ENCODE peak calls at places on chromosome 1, in ten cellular contexts. X, D, P, Z, S, B, F, G, L and I are unnamed samples.

GRCh38 chr1:152109231-152109997 is 5.8 kb downstream of the TCHH start:
- DNase-seq in X (no peak), D (no peak), P (no peak), Z (no peak), S (peak), B (no peak), F (no peak), G (no peak), L (no peak), I (no peak)

GRCh38 chr1:21651214-21652042 is 17.7 kb downstream of the RAP1GAP start:
- DNase-seq in X (no peak), D (no peak), P (peak), Z (no peak), S (no peak), B (peak), F (no peak), G (peak), L (peak), I (no peak)

GRCh38 chr1:222095606-222096475 is 354.0 kb upstream of the DUSP10 start:
- DNase-seq in X (peak), D (peak), P (peak), Z (peak), S (peak), B (peak), F (no peak), G (peak), L (peak), I (peak)

GRCh38 chr1:40653851-40654537 is 11.5 kb downstream of the RIMS3 start:
- DNase-seq in X (no peak), D (no peak), P (no peak), Z (no peak), S (no peak), B (no peak), F (no peak), G (no peak), L (peak), I (no peak)

GRCh38 chr1:160578175-160578693 is 1.1 kb downstream of the CD84 start:
- DNase-seq in X (no peak), D (no peak), P (no peak), Z (no peak), S (no peak), B (no peak), F (no peak), G (no peak), L (no peak), I (no peak)

GRCh38 chr1:213987422-213987875 is 324 bp upstream of the PROX1 start:
- DNase-seq in X (no peak), D (no peak), P (no peak), Z (no peak), S (peak), B (no peak), F (no peak), G (no peak), L (no peak), I (no peak)

GRCh38 chr1:66981679-66982078 is 56.9 kb downstream of the MIER1 start:
- DNase-seq in X (no peak), D (peak), P (peak), Z (no peak), S (no peak), B (peak), F (no peak), G (no peak), L (no peak), I (no peak)

GRCh38 chr1:173475564-173476196 is 1.5 kb upstream of the PRDX6 start:
- DNase-seq in X (no peak), D (no peak), P (no peak), Z (no peak), S (no peak), B (no peak), F (no peak), G (no peak), L (no peak), I (no peak)